ENCODE peak calls at places on chromosomes 16 and 17, in nine cellular contexts. R is fibroblast of lung; I is stimulated activated CD4-positive, alpha-beta T cell treated with anti-CD3 and anti-CD28 coated beads, Interleukin-15, amount 100 ng/mL, for 1 hour; H is sigmoid colon; F is MM.1S; E is fibroblast of the conjunctiva; D is transverse colon; S is endothelial cell; L is BE2C. A is an unnamed sample.
A peak's percentile ranks its signal among the peaks of the same experiment; 100 is the strongest.

GRCh38 chr16:13067648-13068047 is 166.2 kb downstream of the SHISA9 start:
- DNase-seq in R (no peak), I (no peak), H (no peak), F (no peak), E (no peak), D (no peak), S (no peak), L (no peak), A (no peak)

GRCh38 chr16:2253293-2253692 is 1.9 kb upstream of the ECI1 start:
- DNase-seq in R (no peak), I (no peak), H (no peak), F (no peak), E (no peak), D (no peak), S (no peak), L (no peak), A (no peak)

GRCh38 chr17:1005361-1005946 is 8.5 kb downstream of the TIMM22 start:
- DNase-seq in R (peak; percentile 83), I (no peak), H (peak; percentile 91), F (no peak), E (peak; percentile 78), D (peak; percentile 58), S (no peak), L (peak; percentile 28), A (no peak)

GRCh38 chr17:35167666-35168065 is 20.0 kb downstream of the UNC45B start:
- DNase-seq in R (no peak), I (no peak), H (peak; percentile 4), F (no peak), E (no peak), D (no peak), S (no peak), L (no peak), A (no peak)

GRCh38 chr17:81231766-81232581 is 6.9 kb downstream of the TEPSIN start:
- DNase-seq in R (no peak), I (no peak), H (no peak), F (no peak), E (no peak), D (no peak), S (no peak), L (no peak), A (no peak)

GRCh38 chr16:11333696-11334095 is 11.6 kb upstream of the RMI2 start:
- DNase-seq in R (peak; percentile 40), I (no peak), H (no peak), F (no peak), E (no peak), D (no peak), S (no peak), L (no peak), A (no peak)

GRCh38 chr16:48378836-48379235 is 6.4 kb downstream of the SIAH1 start:
- DNase-seq in R (no peak), I (no peak), H (no peak), F (no peak), E (no peak), D (no peak), S (no peak), L (no peak), A (no peak)

GRCh38 chr16:89944773-89945172 is 3.8 kb upstream of the DEF8 start:
- DNase-seq in R (no peak), I (no peak), H (no peak), F (no peak), E (no peak), D (no peak), S (no peak), L (no peak), A (no peak)

GRCh38 chr16:75593308-75593707 is 27.1 kb downstream of the GABARAPL2 start:
- DNase-seq in R (no peak), I (no peak), H (no peak), F (no peak), E (no peak), D (no peak), S (no peak), L (no peak), A (no peak)

GRCh38 chr16:19437280-19437679 is 19.6 kb downstream of the TMC5 start:
- DNase-seq in R (no peak), I (no peak), H (no peak), F (no peak), E (no peak), D (no peak), S (no peak), L (no peak), A (no peak)

GRCh38 chr17:2057130-2057713 is 2.3 kb downstream of the HIC1 start:
- DNase-seq in R (no peak), I (no peak), H (no peak), F (no peak), E (no peak), D (no peak), S (peak; percentile 45), L (no peak), A (peak; percentile 51)

GRCh38 chr17:18004345-18004744 is 31.7 kb downstream of the DRC3 start:
- DNase-seq in R (no peak), I (no peak), H (no peak), F (no peak), E (no peak), D (no peak), S (no peak), L (no peak), A (no peak)

GRCh38 chr17:73323622-73324455 is 12.0 kb upstream of the CDC42EP4 start:
- DNase-seq in R (no peak), I (no peak), H (no peak), F (no peak), E (no peak), D (no peak), S (no peak), L (no peak), A (no peak)

GRCh38 chr16:18062713-18063112 is 273.8 kb downstream of the NPIPA8 start:
- DNase-seq in R (no peak), I (no peak), H (no peak), F (no peak), E (no peak), D (no peak), S (no peak), L (no peak), A (no peak)

GRCh38 chr17:28701987-28702751 is 9.5 kb downstream of the PROCA1 start:
- DNase-seq in R (no peak), I (no peak), H (no peak), F (no peak), E (no peak), D (no peak), S (no peak), L (no peak), A (no peak)

GRCh38 chr16:75097941-75098897 is 18.4 kb downstream of the LDHD start:
- DNase-seq in R (no peak), I (peak; percentile 53), H (no peak), F (no peak), E (no peak), D (no peak), S (no peak), L (no peak), A (no peak)

GRCh38 chr17:74042241-74042640 is 161.2 kb upstream of the RPL38 start:
- DNase-seq in R (no peak), I (no peak), H (no peak), F (no peak), E (no peak), D (no peak), S (no peak), L (no peak), A (no peak)

GRCh38 chr16:634996-635395 is 1.1 kb downstream of the METTL26 start:
- DNase-seq in R (no peak), I (no peak), H (no peak), F (no peak), E (no peak), D (no peak), S (no peak), L (no peak), A (no peak)

GRCh38 chr17:31733326-31733725 is 125.7 kb downstream of the COPRS start:
- DNase-seq in R (no peak), I (no peak), H (no peak), F (no peak), E (no peak), D (no peak), S (no peak), L (no peak), A (no peak)

GRCh38 chr17:9824094-9824493 is 1.6 kb upstream of the GLP2R start:
- DNase-seq in R (no peak), I (no peak), H (no peak), F (no peak), E (no peak), D (no peak), S (no peak), L (no peak), A (no peak)

GRCh38 chr16:1707193-1707790 is 1.3 kb downstream of the MAPK8IP3 start:
- DNase-seq in R (peak; percentile 55), I (no peak), H (no peak), F (peak; percentile 19), E (no peak), D (no peak), S (no peak), L (no peak), A (no peak)

GRCh38 chr16:73196670-73197069 is 148.7 kb upstream of the ZFHX3 start:
- DNase-seq in R (peak; percentile 46), I (no peak), H (peak; percentile 84), F (peak; percentile 6), E (peak; percentile 59), D (peak; percentile 75), S (peak; percentile 78), L (peak; percentile 81), A (peak; percentile 53)

GRCh38 chr17:34386925-34387550 is 24.0 kb upstream of the CCL1 start:
- DNase-seq in R (peak; percentile 2), I (no peak), H (no peak), F (peak; percentile 86), E (no peak), D (no peak), S (no peak), L (no peak), A (no peak)

GRCh38 chr16:75593825-75594820 is 27.9 kb downstream of the GABARAPL2 start:
- DNase-seq in R (peak; percentile 91), I (no peak), H (no peak), F (no peak), E (peak; percentile 32), D (no peak), S (peak; percentile 6), L (no peak), A (no peak)

GRCh38 chr16:62665269-62665668 is 629.0 kb upstream of the CDH8 start:
- DNase-seq in R (no peak), I (no peak), H (no peak), F (no peak), E (no peak), D (no peak), S (no peak), L (no peak), A (no peak)

GRCh38 chr17:3963214-3964201 is 729 bp downstream of the ATP2A3 start:
- DNase-seq in R (no peak), I (peak; percentile 29), H (no peak), F (peak; percentile 73), E (no peak), D (peak; percentile 73), S (peak; percentile 44), L (no peak), A (no peak)

GRCh38 chr16:9075299-9076071 is 16.0 kb upstream of the HAPSTR1 start:
- DNase-seq in R (no peak), I (no peak), H (no peak), F (no peak), E (no peak), D (no peak), S (no peak), L (no peak), A (no peak)

GRCh38 chr16:12898556-12898955 is 2.8 kb upstream of the SHISA9 start:
- DNase-seq in R (no peak), I (no peak), H (no peak), F (no peak), E (no peak), D (no peak), S (no peak), L (no peak), A (no peak)

GRCh38 chr16:84391151-84391873 is 23.0 kb downstream of the ATP2C2 start:
- DNase-seq in R (peak; percentile 34), I (no peak), H (no peak), F (no peak), E (no peak), D (no peak), S (no peak), L (no peak), A (no peak)

GRCh38 chr17:382644-383533 is 30.3 kb upstream of the RPH3AL start:
- DNase-seq in R (peak; percentile 56), I (no peak), H (peak; percentile 78), F (no peak), E (peak; percentile 28), D (no peak), S (no peak), L (peak; percentile 39), A (peak; percentile 72)

GRCh38 chr17:75785770-75786538 is 1.3 kb downstream of the UNK start:
- DNase-seq in R (peak; percentile 74), I (no peak), H (peak; percentile 48), F (no peak), E (no peak), D (no peak), S (no peak), L (no peak), A (no peak)